ENCODE peak calls at places on chromosomes 6 and 20, in eight cellular contexts. H, N, G, K, A, Z, T and V are unnamed samples.

GRCh38 chr6:77440206-77440976 is 22.9 kb downstream of the HTR1B start:
- DNase-seq in N (no peak), K (no peak), G (no peak), Z (no peak), T (no peak), H (no peak), A (no peak), V (peak)

GRCh38 chr20:10225439-10226080 is 6.9 kb downstream of the SNAP25 start:
- DNase-seq in K (peak), N (peak), T (no peak), Z (peak), G (peak), H (no peak), A (peak), V (peak)

GRCh38 chr6:63346217-63346834 is 26.5 kb upstream of the LGSN start:
- DNase-seq in G (no peak), K (no peak), H (no peak), A (no peak), T (no peak), N (no peak), Z (no peak), V (no peak)

GRCh38 chr6:14665827-14666724 is 548.5 kb downstream of the CD83 start:
- DNase-seq in N (no peak), K (peak), G (peak), A (no peak), T (peak), Z (no peak), H (peak), V (no peak)

GRCh38 chr20:48714764-48715163 is 113.0 kb downstream of the PREX1 start:
- DNase-seq in H (no peak), G (no peak), T (no peak), Z (no peak), K (no peak), N (no peak), A (no peak), V (no peak)

GRCh38 chr20:8473459-8473858 is 341.4 kb downstream of the PLCB1 start:
- DNase-seq in T (no peak), K (peak), Z (no peak), A (no peak), G (no peak), N (no peak), H (no peak), V (no peak)

GRCh38 chr20:48774696-48775095 is 53.1 kb downstream of the PREX1 start:
- DNase-seq in H (no peak), Z (no peak), K (no peak), A (no peak), N (no peak), G (no peak), T (no peak), V (no peak)

GRCh38 chr6:2857185-2857579 is 15.5 kb upstream of the SERPINB1 start:
- DNase-seq in Z (no peak), K (no peak), H (no peak), N (no peak), G (no peak), T (no peak), A (no peak), V (no peak)

GRCh38 chr6:73923899-73924485 is 228.0 kb downstream of the CD109 start:
- DNase-seq in H (no peak), T (no peak), Z (no peak), K (peak), N (no peak), G (no peak), A (no peak), V (no peak)